ENCODE peak calls at places on chromosome 1, in nine cellular contexts. O is astrocyte of the spinal cord, Q is GM12865, F is fibroblast of mammary gland, L is IMR-90, E is prostate gland, P is AG04450, V is cardiac fibroblast, D is kidney. J is an unnamed sample.

GRCh38 chr1:54975709-54976108 is 4.7 kb upstream of the TMEM61 start:
- DNase-seq in O (no peak), Q (no peak), F (no peak), L (no peak), E (no peak), P (no peak), V (no peak), D (peak), J (no peak)

GRCh38 chr1:201266774-201267173 is 16.5 kb upstream of the PKP1 start:
- DNase-seq in O (peak), Q (no peak), F (peak), L (peak), E (peak), P (peak), V (peak), D (no peak), J (peak)

GRCh38 chr1:41383094-41383852 is 22.0 kb downstream of the FOXO6 start:
- DNase-seq in O (peak), Q (no peak), F (peak), L (peak), E (no peak), P (no peak), V (peak), D (no peak), J (no peak)

GRCh38 chr1:53511933-53512806 is 53.0 kb downstream of the DMRTB1 start:
- DNase-seq in O (peak), Q (no peak), F (peak), L (peak), E (peak), P (no peak), V (peak), D (no peak), J (peak)

GRCh38 chr1:184447651-184448185 is 60.9 kb downstream of the C1orf21 start:
- DNase-seq in O (no peak), Q (no peak), F (no peak), L (no peak), E (no peak), P (no peak), V (no peak), D (no peak), J (no peak)

GRCh38 chr1:8777867-8778266 is 39.6 kb downstream of the RERE start:
- DNase-seq in O (no peak), Q (no peak), F (peak), L (peak), E (no peak), P (no peak), V (no peak), D (no peak), J (no peak)

GRCh38 chr1:49229555-49229954 is 452.9 kb upstream of the BEND5 start:
- DNase-seq in O (no peak), Q (no peak), F (no peak), L (no peak), E (no peak), P (no peak), V (no peak), D (peak), J (no peak)

GRCh38 chr1:53183277-53183990 is 13.2 kb upstream of the CPT2 start:
- DNase-seq in O (no peak), Q (no peak), F (peak), L (peak), E (no peak), P (peak), V (peak), D (no peak), J (no peak)

GRCh38 chr1:101683136-101683535 is 313.6 kb downstream of the OLFM3 start:
- DNase-seq in O (no peak), Q (no peak), F (no peak), L (no peak), E (no peak), P (no peak), V (no peak), D (no peak), J (no peak)

GRCh38 chr1:172746091-172746949 is 87.4 kb downstream of the FASLG start:
- DNase-seq in O (peak), Q (peak), F (peak), L (peak), E (peak), P (peak), V (peak), D (no peak), J (peak)

GRCh38 chr1:5707566-5708178 is 284.6 kb downstream of the NPHP4 start:
- DNase-seq in O (no peak), Q (no peak), F (no peak), L (no peak), E (no peak), P (no peak), V (no peak), D (peak), J (no peak)
- H3K4me3 ChIP-seq in O (no peak), Q (no peak), F (no peak), L (no peak), E (no peak), P (no peak), V (no peak), D (no peak), J (no peak)

GRCh38 chr1:234544094-234544579 is 65.2 kb upstream of the TARBP1 start:
- DNase-seq in O (peak), Q (no peak), F (peak), L (peak), E (peak), P (peak), V (peak), D (no peak), J (peak)

GRCh38 chr1:234545512-234546386 is 64.2 kb downstream of the IRF2BP2 start:
- DNase-seq in O (no peak), Q (no peak), F (no peak), L (peak), E (no peak), P (no peak), V (peak), D (no peak), J (no peak)

GRCh38 chr1:234542211-234542850 is 63.4 kb upstream of the TARBP1 start:
- DNase-seq in O (no peak), Q (no peak), F (no peak), L (no peak), E (no peak), P (no peak), V (no peak), D (no peak), J (no peak)

GRCh38 chr1:234541281-234541975 is 62.4 kb upstream of the TARBP1 start:
- DNase-seq in O (peak), Q (no peak), F (peak), L (peak), E (no peak), P (no peak), V (peak), D (no peak), J (no peak)

DNA sequence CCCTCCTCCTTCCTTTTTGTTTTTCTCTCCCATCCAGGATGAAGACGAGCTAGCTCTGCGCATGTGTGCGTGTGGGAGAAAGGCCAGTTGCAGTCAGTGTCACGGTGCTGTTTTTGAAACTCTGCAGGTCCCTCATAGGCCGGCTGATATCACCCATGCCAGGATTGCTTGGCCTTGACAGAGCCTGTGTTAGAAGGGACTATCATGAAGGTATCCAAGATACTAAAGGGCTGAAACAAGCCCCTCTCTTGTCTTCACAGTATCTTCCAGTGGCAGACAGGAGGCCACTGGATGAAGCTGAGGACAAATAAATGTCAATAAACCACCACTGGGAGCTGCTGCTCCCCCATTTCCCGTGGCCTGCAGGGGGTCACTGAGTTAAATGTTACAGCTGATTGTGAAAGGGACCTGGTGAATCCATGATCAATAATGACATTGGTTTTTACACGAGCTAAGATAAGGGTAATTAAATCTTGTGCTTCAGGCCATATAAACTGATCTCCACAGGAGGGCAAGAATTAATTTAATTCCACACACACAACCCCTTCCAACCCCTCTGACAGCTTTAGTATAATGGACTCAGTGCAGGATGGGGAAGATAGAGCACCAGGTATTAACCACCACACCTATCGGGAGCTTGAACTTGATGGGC is 64.6 kb upstream of the TARBP1 start:
- DNase-seq in O (no peak), Q (no peak), F (no peak), L (no peak), E (no peak), P (no peak), V (no peak), D (no peak), J (no peak)
- TF ChIP-seq CTCF in O (no peak), Q (no peak), F (peak), L (no peak), E (no peak), P (no peak), V (no peak), D (no peak), J (no peak)

GRCh38 chr1:998905-999796 is 746 bp downstream of the HES4 start:
- DNase-seq in O (peak), Q (no peak), F (peak), L (peak), E (no peak), P (no peak), V (peak), D (peak), J (no peak)

GRCh38 chr1:999797-1000356 is at the start of gene HES4:
- DNase-seq in O (peak), Q (peak), F (peak), L (peak), E (peak), P (peak), V (peak), D (peak), J (peak)

GRCh38 chr1:996851-997727 is 2.8 kb downstream of the HES4 start:
- DNase-seq in O (no peak), Q (no peak), F (no peak), L (no peak), E (no peak), P (no peak), V (no peak), D (peak), J (no peak)

GRCh38 chr1:997728-998050 is 2.2 kb downstream of the HES4 start:
- DNase-seq in O (no peak), Q (no peak), F (no peak), L (no peak), E (no peak), P (no peak), V (no peak), D (peak), J (no peak)

GRCh38 chr1:998051-998821 is 1.7 kb downstream of the HES4 start:
- DNase-seq in O (no peak), Q (no peak), F (no peak), L (no peak), E (no peak), P (no peak), V (no peak), D (peak), J (no peak)
- H3K4me3 ChIP-seq in O (no peak), Q (no peak), F (no peak), L (peak), E (peak), P (peak), V (no peak), D (no peak), J (peak)

GRCh38 chr1:203056516-203056915 is 29.3 kb downstream of the MYOG start:
- DNase-seq in O (no peak), Q (no peak), F (no peak), L (no peak), E (no peak), P (no peak), V (no peak), D (no peak), J (no peak)

GRCh38 chr1:203055983-203056382 is 29.7 kb downstream of the PPFIA4 start:
- DNase-seq in O (no peak), Q (no peak), F (no peak), L (no peak), E (no peak), P (no peak), V (no peak), D (no peak), J (no peak)

GRCh38 chr1:203054184-203054583 is 27.9 kb downstream of the PPFIA4 start:
- DNase-seq in O (no peak), Q (no peak), F (no peak), L (no peak), E (no peak), P (no peak), V (no peak), D (no peak), J (no peak)

GRCh38 chr1:203052556-203053059 is 26.3 kb downstream of the PPFIA4 start:
- DNase-seq in O (no peak), Q (no peak), F (no peak), L (no peak), E (no peak), P (no peak), V (no peak), D (no peak), J (no peak)

DNA sequence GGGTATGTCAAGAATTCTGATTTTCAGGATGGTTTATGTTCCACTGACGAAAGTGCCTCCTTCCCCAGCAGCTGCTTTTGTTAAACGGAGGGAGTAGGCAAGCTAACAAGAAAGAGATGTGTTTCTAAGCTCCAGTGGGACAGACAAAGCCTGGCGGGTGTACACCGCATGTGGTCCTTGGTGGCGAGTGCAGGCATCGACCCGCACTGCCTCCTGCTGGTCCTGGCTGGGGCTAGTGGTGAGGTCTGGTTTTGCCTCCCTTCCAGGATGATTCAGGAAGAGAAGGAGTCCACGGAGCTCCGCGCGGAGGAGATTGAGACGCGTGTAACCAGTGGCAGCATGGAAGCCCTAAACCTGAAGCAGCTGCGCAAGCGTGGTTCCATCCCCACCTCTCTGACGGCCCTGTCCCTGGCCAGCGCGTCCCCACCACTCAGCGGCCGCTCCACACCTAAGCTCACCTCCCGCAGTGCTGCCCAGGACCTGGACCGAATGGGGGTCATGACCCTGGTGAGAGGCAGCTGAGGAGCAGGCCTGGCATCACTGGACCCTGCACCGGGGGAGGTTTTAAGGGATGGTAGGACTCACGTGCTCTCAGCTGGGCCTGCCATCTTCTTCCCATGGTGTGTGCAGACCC is 29.0 kb downstream of the PPFIA4 start:
- DNase-seq in O (no peak), Q (no peak), F (no peak), L (no peak), E (no peak), P (no peak), V (no peak), D (no peak), J (no peak)
- TF ChIP-seq CTCF in O (no peak), Q (no peak), F (no peak), L (peak), E (no peak), P (no peak), V (no peak), D (no peak), J (no peak)

GRCh38 chr1:47558601-47559593 is 121.1 kb downstream of the FOXD2 start:
- DNase-seq in O (no peak), Q (no peak), F (no peak), L (no peak), E (peak), P (no peak), V (no peak), D (no peak), J (no peak)
- H3K4me3 ChIP-seq in O (no peak), Q (no peak), F (no peak), L (no peak), E (no peak), P (no peak), V (no peak), D (peak), J (no peak)

GRCh38 chr1:18972531-18972930 is 16.1 kb upstream of the IFFO2 start:
- DNase-seq in O (peak), Q (no peak), F (peak), L (peak), E (no peak), P (no peak), V (peak), D (no peak), J (no peak)
- TF ChIP-seq CTCF in O (peak), Q (peak), F (peak), L (peak), E (no peak), P (peak), V (peak), D (peak), J (peak)